ENCODE peak calls at places on chromosomes 1 and 21, in seven cellular contexts. One of them, this sample, is unnamed.

GRCh38 chr1:101371259-101371658 is 134.4 kb downstream of the S1PR1 start:
- DNase-seq in Right ventricle myocardium superior: no peak
- DNase-seq in A172: peak; percentile 86
- DNase-seq in activated CD8-positive, alpha-beta memory T cell treated with anti-CD3 and anti-CD28 coated beads for 48 hours: no peak
- DNase-seq in NCI-H1417: no peak
- DNase-seq in activated T-helper 1 cell treated with anti-CD3 and anti-CD28 coated beads, Interleukin-12 subunit alpha, Interleukin-12 subunit beta, Interleukin-2, Interleukin-4 antibody, amounts not matched to agents 30 ng/mL and 10 ng/mL and 1 ng/mL, durations not matched to agents 14 hours and 24 hours and 36 hours: peak; percentile 33
- DNase-seq in NCI-H1436 treated with DMSO at 0.1 percent for 48 hours: no peak
- DNase-seq in this sample: peak; percentile 82

GRCh38 chr1:19384772-19385187 is 72.7 kb downstream of the SLC66A1 start:
- DNase-seq in Right ventricle myocardium superior: no peak
- DNase-seq in A172: no peak
- DNase-seq in activated CD8-positive, alpha-beta memory T cell treated with anti-CD3 and anti-CD28 coated beads for 48 hours: no peak
- DNase-seq in NCI-H1417: no peak
- DNase-seq in activated T-helper 1 cell treated with anti-CD3 and anti-CD28 coated beads, Interleukin-12 subunit alpha, Interleukin-12 subunit beta, Interleukin-2, Interleukin-4 antibody, amounts not matched to agents 30 ng/mL and 10 ng/mL and 1 ng/mL, durations not matched to agents 14 hours and 24 hours and 36 hours: no peak
- DNase-seq in NCI-H1436 treated with DMSO at 0.1 percent for 48 hours: no peak
- DNase-seq in this sample: no peak

GRCh38 chr1:225772323-225772768 is 5.3 kb upstream of the SRP9 start:
- DNase-seq in Right ventricle myocardium superior: peak; percentile 84
- DNase-seq in A172: peak; percentile 91
- DNase-seq in activated CD8-positive, alpha-beta memory T cell treated with anti-CD3 and anti-CD28 coated beads for 48 hours: no peak
- DNase-seq in NCI-H1417: peak; percentile 76
- DNase-seq in activated T-helper 1 cell treated with anti-CD3 and anti-CD28 coated beads, Interleukin-12 subunit alpha, Interleukin-12 subunit beta, Interleukin-2, Interleukin-4 antibody, amounts not matched to agents 30 ng/mL and 10 ng/mL and 1 ng/mL, durations not matched to agents 14 hours and 24 hours and 36 hours: no peak
- DNase-seq in NCI-H1436 treated with DMSO at 0.1 percent for 48 hours: peak; percentile 82
- DNase-seq in this sample: peak; percentile 53

GRCh38 chr1:162587761-162588260 is 26.3 kb downstream of the UAP1 start:
- DNase-seq in Right ventricle myocardium superior: no peak
- DNase-seq in A172: no peak
- DNase-seq in activated CD8-positive, alpha-beta memory T cell treated with anti-CD3 and anti-CD28 coated beads for 48 hours: no peak
- DNase-seq in NCI-H1417: no peak
- DNase-seq in activated T-helper 1 cell treated with anti-CD3 and anti-CD28 coated beads, Interleukin-12 subunit alpha, Interleukin-12 subunit beta, Interleukin-2, Interleukin-4 antibody, amounts not matched to agents 30 ng/mL and 10 ng/mL and 1 ng/mL, durations not matched to agents 14 hours and 24 hours and 36 hours: no peak
- DNase-seq in NCI-H1436 treated with DMSO at 0.1 percent for 48 hours: no peak
- DNase-seq in this sample: no peak

GRCh38 chr1:100989306-100990077 is 36.1 kb downstream of the DPH5 start:
- DNase-seq in Right ventricle myocardium superior: no peak
- DNase-seq in A172: peak; percentile 53
- DNase-seq in activated CD8-positive, alpha-beta memory T cell treated with anti-CD3 and anti-CD28 coated beads for 48 hours: no peak
- DNase-seq in NCI-H1417: no peak
- DNase-seq in activated T-helper 1 cell treated with anti-CD3 and anti-CD28 coated beads, Interleukin-12 subunit alpha, Interleukin-12 subunit beta, Interleukin-2, Interleukin-4 antibody, amounts not matched to agents 30 ng/mL and 10 ng/mL and 1 ng/mL, durations not matched to agents 14 hours and 24 hours and 36 hours: no peak
- DNase-seq in NCI-H1436 treated with DMSO at 0.1 percent for 48 hours: no peak
- DNase-seq in this sample: peak; percentile 44

GRCh38 chr21:35204850-35205564 is 155.9 kb upstream of the RUNX1 start:
- DNase-seq in Right ventricle myocardium superior: peak; percentile 81
- DNase-seq in A172: peak; percentile 92
- DNase-seq in activated CD8-positive, alpha-beta memory T cell treated with anti-CD3 and anti-CD28 coated beads for 48 hours: no peak
- DNase-seq in NCI-H1417: no peak
- DNase-seq in activated T-helper 1 cell treated with anti-CD3 and anti-CD28 coated beads, Interleukin-12 subunit alpha, Interleukin-12 subunit beta, Interleukin-2, Interleukin-4 antibody, amounts not matched to agents 30 ng/mL and 10 ng/mL and 1 ng/mL, durations not matched to agents 14 hours and 24 hours and 36 hours: no peak
- DNase-seq in NCI-H1436 treated with DMSO at 0.1 percent for 48 hours: no peak
- DNase-seq in this sample: no peak

GRCh38 chr21:32096411-32096810 is 182.4 kb downstream of the MIS18A start:
- DNase-seq in Right ventricle myocardium superior: no peak
- DNase-seq in A172: peak; percentile 18
- DNase-seq in activated CD8-positive, alpha-beta memory T cell treated with anti-CD3 and anti-CD28 coated beads for 48 hours: no peak
- DNase-seq in NCI-H1417: peak; percentile 14
- DNase-seq in activated T-helper 1 cell treated with anti-CD3 and anti-CD28 coated beads, Interleukin-12 subunit alpha, Interleukin-12 subunit beta, Interleukin-2, Interleukin-4 antibody, amounts not matched to agents 30 ng/mL and 10 ng/mL and 1 ng/mL, durations not matched to agents 14 hours and 24 hours and 36 hours: no peak
- DNase-seq in NCI-H1436 treated with DMSO at 0.1 percent for 48 hours: no peak
- DNase-seq in this sample: no peak

GRCh38 chr1:153538315-153538821 is 2.4 kb downstream of the S100A5 start:
- DNase-seq in Right ventricle myocardium superior: no peak
- DNase-seq in A172: no peak
- DNase-seq in activated CD8-positive, alpha-beta memory T cell treated with anti-CD3 and anti-CD28 coated beads for 48 hours: no peak
- DNase-seq in NCI-H1417: peak; percentile 18
- DNase-seq in activated T-helper 1 cell treated with anti-CD3 and anti-CD28 coated beads, Interleukin-12 subunit alpha, Interleukin-12 subunit beta, Interleukin-2, Interleukin-4 antibody, amounts not matched to agents 30 ng/mL and 10 ng/mL and 1 ng/mL, durations not matched to agents 14 hours and 24 hours and 36 hours: no peak
- DNase-seq in NCI-H1436 treated with DMSO at 0.1 percent for 48 hours: peak; percentile 39
- DNase-seq in this sample: no peak

GRCh38 chr1:23804183-23804582 is 3.6 kb upstream of the GALE start:
- DNase-seq in Right ventricle myocardium superior: no peak
- DNase-seq in A172: no peak
- DNase-seq in activated CD8-positive, alpha-beta memory T cell treated with anti-CD3 and anti-CD28 coated beads for 48 hours: no peak
- DNase-seq in NCI-H1417: no peak
- DNase-seq in activated T-helper 1 cell treated with anti-CD3 and anti-CD28 coated beads, Interleukin-12 subunit alpha, Interleukin-12 subunit beta, Interleukin-2, Interleukin-4 antibody, amounts not matched to agents 30 ng/mL and 10 ng/mL and 1 ng/mL, durations not matched to agents 14 hours and 24 hours and 36 hours: no peak
- DNase-seq in NCI-H1436 treated with DMSO at 0.1 percent for 48 hours: no peak
- DNase-seq in this sample: no peak

GRCh38 chr1:43786975-43787374 is 79.6 kb downstream of the ST3GAL3 start:
- DNase-seq in Right ventricle myocardium superior: no peak
- DNase-seq in A172: no peak
- DNase-seq in activated CD8-positive, alpha-beta memory T cell treated with anti-CD3 and anti-CD28 coated beads for 48 hours: no peak
- DNase-seq in NCI-H1417: no peak
- DNase-seq in activated T-helper 1 cell treated with anti-CD3 and anti-CD28 coated beads, Interleukin-12 subunit alpha, Interleukin-12 subunit beta, Interleukin-2, Interleukin-4 antibody, amounts not matched to agents 30 ng/mL and 10 ng/mL and 1 ng/mL, durations not matched to agents 14 hours and 24 hours and 36 hours: no peak
- DNase-seq in NCI-H1436 treated with DMSO at 0.1 percent for 48 hours: no peak
- DNase-seq in this sample: no peak

GRCh38 chr1:204752688-204753040 is 67.1 kb upstream of the LRRN2 start:
- DNase-seq in Right ventricle myocardium superior: no peak
- DNase-seq in A172: no peak
- DNase-seq in activated CD8-positive, alpha-beta memory T cell treated with anti-CD3 and anti-CD28 coated beads for 48 hours: no peak
- DNase-seq in NCI-H1417: no peak
- DNase-seq in activated T-helper 1 cell treated with anti-CD3 and anti-CD28 coated beads, Interleukin-12 subunit alpha, Interleukin-12 subunit beta, Interleukin-2, Interleukin-4 antibody, amounts not matched to agents 30 ng/mL and 10 ng/mL and 1 ng/mL, durations not matched to agents 14 hours and 24 hours and 36 hours: no peak
- DNase-seq in NCI-H1436 treated with DMSO at 0.1 percent for 48 hours: no peak
- DNase-seq in this sample: no peak

GRCh38 chr1:87959236-87959635 is 630.6 kb downstream of the LMO4 start:
- DNase-seq in Right ventricle myocardium superior: no peak
- DNase-seq in A172: no peak
- DNase-seq in activated CD8-positive, alpha-beta memory T cell treated with anti-CD3 and anti-CD28 coated beads for 48 hours: no peak
- DNase-seq in NCI-H1417: no peak
- DNase-seq in activated T-helper 1 cell treated with anti-CD3 and anti-CD28 coated beads, Interleukin-12 subunit alpha, Interleukin-12 subunit beta, Interleukin-2, Interleukin-4 antibody, amounts not matched to agents 30 ng/mL and 10 ng/mL and 1 ng/mL, durations not matched to agents 14 hours and 24 hours and 36 hours: no peak
- DNase-seq in NCI-H1436 treated with DMSO at 0.1 percent for 48 hours: no peak
- DNase-seq in this sample: no peak

GRCh38 chr21:33265664-33266049 is 510 bp upstream of the IL10RB start:
- DNase-seq in Right ventricle myocardium superior: peak; percentile 73
- DNase-seq in A172: no peak
- DNase-seq in activated CD8-positive, alpha-beta memory T cell treated with anti-CD3 and anti-CD28 coated beads for 48 hours: no peak
- DNase-seq in NCI-H1417: no peak
- DNase-seq in activated T-helper 1 cell treated with anti-CD3 and anti-CD28 coated beads, Interleukin-12 subunit alpha, Interleukin-12 subunit beta, Interleukin-2, Interleukin-4 antibody, amounts not matched to agents 30 ng/mL and 10 ng/mL and 1 ng/mL, durations not matched to agents 14 hours and 24 hours and 36 hours: no peak
- DNase-seq in NCI-H1436 treated with DMSO at 0.1 percent for 48 hours: no peak
- DNase-seq in this sample: no peak

GRCh38 chr1:48776400-48777218 is at the start of gene BEND5:
- DNase-seq in Right ventricle myocardium superior: peak; percentile 72
- DNase-seq in A172: no peak
- DNase-seq in activated CD8-positive, alpha-beta memory T cell treated with anti-CD3 and anti-CD28 coated beads for 48 hours: peak; percentile 4
- DNase-seq in NCI-H1417: peak; percentile 87
- DNase-seq in activated T-helper 1 cell treated with anti-CD3 and anti-CD28 coated beads, Interleukin-12 subunit alpha, Interleukin-12 subunit beta, Interleukin-2, Interleukin-4 antibody, amounts not matched to agents 30 ng/mL and 10 ng/mL and 1 ng/mL, durations not matched to agents 14 hours and 24 hours and 36 hours: peak; percentile 33
- DNase-seq in NCI-H1436 treated with DMSO at 0.1 percent for 48 hours: peak; percentile 31
- DNase-seq in this sample: no peak

GRCh38 chr1:174812026-174812425 is 187.7 kb upstream of the CACYBP start:
- DNase-seq in Right ventricle myocardium superior: no peak
- DNase-seq in A172: no peak
- DNase-seq in activated CD8-positive, alpha-beta memory T cell treated with anti-CD3 and anti-CD28 coated beads for 48 hours: no peak
- DNase-seq in NCI-H1417: no peak
- DNase-seq in activated T-helper 1 cell treated with anti-CD3 and anti-CD28 coated beads, Interleukin-12 subunit alpha, Interleukin-12 subunit beta, Interleukin-2, Interleukin-4 antibody, amounts not matched to agents 30 ng/mL and 10 ng/mL and 1 ng/mL, durations not matched to agents 14 hours and 24 hours and 36 hours: no peak
- DNase-seq in NCI-H1436 treated with DMSO at 0.1 percent for 48 hours: no peak
- DNase-seq in this sample: no peak

GRCh38 chr1:39354572-39354971 is 136.9 kb upstream of the BMP8A start:
- DNase-seq in Right ventricle myocardium superior: no peak
- DNase-seq in A172: no peak
- DNase-seq in activated CD8-positive, alpha-beta memory T cell treated with anti-CD3 and anti-CD28 coated beads for 48 hours: no peak
- DNase-seq in NCI-H1417: no peak
- DNase-seq in activated T-helper 1 cell treated with anti-CD3 and anti-CD28 coated beads, Interleukin-12 subunit alpha, Interleukin-12 subunit beta, Interleukin-2, Interleukin-4 antibody, amounts not matched to agents 30 ng/mL and 10 ng/mL and 1 ng/mL, durations not matched to agents 14 hours and 24 hours and 36 hours: no peak
- DNase-seq in NCI-H1436 treated with DMSO at 0.1 percent for 48 hours: no peak
- DNase-seq in this sample: no peak

GRCh38 chr1:201750934-201751333 is 78.0 kb upstream of the IPO9 start:
- DNase-seq in Right ventricle myocardium superior: no peak
- DNase-seq in A172: peak; percentile 61
- DNase-seq in activated CD8-positive, alpha-beta memory T cell treated with anti-CD3 and anti-CD28 coated beads for 48 hours: no peak
- DNase-seq in NCI-H1417: no peak
- DNase-seq in activated T-helper 1 cell treated with anti-CD3 and anti-CD28 coated beads, Interleukin-12 subunit alpha, Interleukin-12 subunit beta, Interleukin-2, Interleukin-4 antibody, amounts not matched to agents 30 ng/mL and 10 ng/mL and 1 ng/mL, durations not matched to agents 14 hours and 24 hours and 36 hours: no peak
- DNase-seq in NCI-H1436 treated with DMSO at 0.1 percent for 48 hours: no peak
- DNase-seq in this sample: peak; percentile 71

GRCh38 chr1:174258148-174258550 is 98.8 kb downstream of the RABGAP1L start:
- DNase-seq in Right ventricle myocardium superior: no peak
- DNase-seq in A172: peak; percentile 70
- DNase-seq in activated CD8-positive, alpha-beta memory T cell treated with anti-CD3 and anti-CD28 coated beads for 48 hours: no peak
- DNase-seq in NCI-H1417: peak; percentile 20
- DNase-seq in activated T-helper 1 cell treated with anti-CD3 and anti-CD28 coated beads, Interleukin-12 subunit alpha, Interleukin-12 subunit beta, Interleukin-2, Interleukin-4 antibody, amounts not matched to agents 30 ng/mL and 10 ng/mL and 1 ng/mL, durations not matched to agents 14 hours and 24 hours and 36 hours: peak; percentile 6
- DNase-seq in NCI-H1436 treated with DMSO at 0.1 percent for 48 hours: no peak
- DNase-seq in this sample: peak; percentile 9

GRCh38 chr21:10521091-10521598 is at the start of gene TPTE:
- DNase-seq in Right ventricle myocardium superior: no peak
- DNase-seq in A172: no peak
- DNase-seq in activated CD8-positive, alpha-beta memory T cell treated with anti-CD3 and anti-CD28 coated beads for 48 hours: no peak
- DNase-seq in NCI-H1417: no peak
- DNase-seq in activated T-helper 1 cell treated with anti-CD3 and anti-CD28 coated beads, Interleukin-12 subunit alpha, Interleukin-12 subunit beta, Interleukin-2, Interleukin-4 antibody, amounts not matched to agents 30 ng/mL and 10 ng/mL and 1 ng/mL, durations not matched to agents 14 hours and 24 hours and 36 hours: no peak
- DNase-seq in NCI-H1436 treated with DMSO at 0.1 percent for 48 hours: no peak
- DNase-seq in this sample: no peak

GRCh38 chr1:218365600-218365999 is 20.5 kb downstream of the TGFB2 start:
- DNase-seq in Right ventricle myocardium superior: no peak
- DNase-seq in A172: no peak
- DNase-seq in activated CD8-positive, alpha-beta memory T cell treated with anti-CD3 and anti-CD28 coated beads for 48 hours: no peak
- DNase-seq in NCI-H1417: no peak
- DNase-seq in activated T-helper 1 cell treated with anti-CD3 and anti-CD28 coated beads, Interleukin-12 subunit alpha, Interleukin-12 subunit beta, Interleukin-2, Interleukin-4 antibody, amounts not matched to agents 30 ng/mL and 10 ng/mL and 1 ng/mL, durations not matched to agents 14 hours and 24 hours and 36 hours: no peak
- DNase-seq in NCI-H1436 treated with DMSO at 0.1 percent for 48 hours: no peak
- DNase-seq in this sample: no peak

GRCh38 chr1:207619833-207620572 is 24.9 kb upstream of the CR1L start:
- DNase-seq in Right ventricle myocardium superior: no peak
- DNase-seq in A172: peak; percentile 43
- DNase-seq in activated CD8-positive, alpha-beta memory T cell treated with anti-CD3 and anti-CD28 coated beads for 48 hours: no peak
- DNase-seq in NCI-H1417: peak; percentile 22
- DNase-seq in activated T-helper 1 cell treated with anti-CD3 and anti-CD28 coated beads, Interleukin-12 subunit alpha, Interleukin-12 subunit beta, Interleukin-2, Interleukin-4 antibody, amounts not matched to agents 30 ng/mL and 10 ng/mL and 1 ng/mL, durations not matched to agents 14 hours and 24 hours and 36 hours: no peak
- DNase-seq in NCI-H1436 treated with DMSO at 0.1 percent for 48 hours: peak; percentile 42
- DNase-seq in this sample: no peak

GRCh38 chr1:26234644-26235384 is 814 bp downstream of the CEP85 start:
- DNase-seq in Right ventricle myocardium superior: no peak
- DNase-seq in A172: peak; percentile 8
- DNase-seq in activated CD8-positive, alpha-beta memory T cell treated with anti-CD3 and anti-CD28 coated beads for 48 hours: no peak
- DNase-seq in NCI-H1417: no peak
- DNase-seq in activated T-helper 1 cell treated with anti-CD3 and anti-CD28 coated beads, Interleukin-12 subunit alpha, Interleukin-12 subunit beta, Interleukin-2, Interleukin-4 antibody, amounts not matched to agents 30 ng/mL and 10 ng/mL and 1 ng/mL, durations not matched to agents 14 hours and 24 hours and 36 hours: no peak
- DNase-seq in NCI-H1436 treated with DMSO at 0.1 percent for 48 hours: no peak
- DNase-seq in this sample: peak; percentile 6

GRCh38 chr1:182629674-182630073 is 25.5 kb upstream of the RGS16 start:
- DNase-seq in Right ventricle myocardium superior: no peak
- DNase-seq in A172: peak; percentile 42
- DNase-seq in activated CD8-positive, alpha-beta memory T cell treated with anti-CD3 and anti-CD28 coated beads for 48 hours: peak; percentile 73
- DNase-seq in NCI-H1417: no peak
- DNase-seq in activated T-helper 1 cell treated with anti-CD3 and anti-CD28 coated beads, Interleukin-12 subunit alpha, Interleukin-12 subunit beta, Interleukin-2, Interleukin-4 antibody, amounts not matched to agents 30 ng/mL and 10 ng/mL and 1 ng/mL, durations not matched to agents 14 hours and 24 hours and 36 hours: peak; percentile 30
- DNase-seq in NCI-H1436 treated with DMSO at 0.1 percent for 48 hours: no peak
- DNase-seq in this sample: no peak

GRCh38 chr1:244066954-244067716 is 16.1 kb downstream of the ZBTB18 start:
- DNase-seq in Right ventricle myocardium superior: no peak
- DNase-seq in A172: no peak
- DNase-seq in activated CD8-positive, alpha-beta memory T cell treated with anti-CD3 and anti-CD28 coated beads for 48 hours: no peak
- DNase-seq in NCI-H1417: no peak
- DNase-seq in activated T-helper 1 cell treated with anti-CD3 and anti-CD28 coated beads, Interleukin-12 subunit alpha, Interleukin-12 subunit beta, Interleukin-2, Interleukin-4 antibody, amounts not matched to agents 30 ng/mL and 10 ng/mL and 1 ng/mL, durations not matched to agents 14 hours and 24 hours and 36 hours: no peak
- DNase-seq in NCI-H1436 treated with DMSO at 0.1 percent for 48 hours: no peak
- DNase-seq in this sample: no peak

GRCh38 chr1:78702426-78702825 is 52.8 kb downstream of the IFI44 start:
- DNase-seq in Right ventricle myocardium superior: no peak
- DNase-seq in A172: no peak
- DNase-seq in activated CD8-positive, alpha-beta memory T cell treated with anti-CD3 and anti-CD28 coated beads for 48 hours: no peak
- DNase-seq in NCI-H1417: no peak
- DNase-seq in activated T-helper 1 cell treated with anti-CD3 and anti-CD28 coated beads, Interleukin-12 subunit alpha, Interleukin-12 subunit beta, Interleukin-2, Interleukin-4 antibody, amounts not matched to agents 30 ng/mL and 10 ng/mL and 1 ng/mL, durations not matched to agents 14 hours and 24 hours and 36 hours: no peak
- DNase-seq in NCI-H1436 treated with DMSO at 0.1 percent for 48 hours: no peak
- DNase-seq in this sample: no peak

GRCh38 chr1:181396171-181396670 is 87.1 kb upstream of the CACNA1E start:
- DNase-seq in Right ventricle myocardium superior: no peak
- DNase-seq in A172: no peak
- DNase-seq in activated CD8-positive, alpha-beta memory T cell treated with anti-CD3 and anti-CD28 coated beads for 48 hours: no peak
- DNase-seq in NCI-H1417: no peak
- DNase-seq in activated T-helper 1 cell treated with anti-CD3 and anti-CD28 coated beads, Interleukin-12 subunit alpha, Interleukin-12 subunit beta, Interleukin-2, Interleukin-4 antibody, amounts not matched to agents 30 ng/mL and 10 ng/mL and 1 ng/mL, durations not matched to agents 14 hours and 24 hours and 36 hours: peak; percentile 41
- DNase-seq in NCI-H1436 treated with DMSO at 0.1 percent for 48 hours: no peak
- DNase-seq in this sample: no peak

GRCh38 chr1:171984262-171984661 is 143.0 kb downstream of the DNM3 start:
- DNase-seq in Right ventricle myocardium superior: peak; percentile 39
- DNase-seq in A172: no peak
- DNase-seq in activated CD8-positive, alpha-beta memory T cell treated with anti-CD3 and anti-CD28 coated beads for 48 hours: no peak
- DNase-seq in NCI-H1417: no peak
- DNase-seq in activated T-helper 1 cell treated with anti-CD3 and anti-CD28 coated beads, Interleukin-12 subunit alpha, Interleukin-12 subunit beta, Interleukin-2, Interleukin-4 antibody, amounts not matched to agents 30 ng/mL and 10 ng/mL and 1 ng/mL, durations not matched to agents 14 hours and 24 hours and 36 hours: no peak
- DNase-seq in NCI-H1436 treated with DMSO at 0.1 percent for 48 hours: no peak
- DNase-seq in this sample: no peak

GRCh38 chr1:119040906-119041305 is 52.8 kb upstream of the TBX15 start:
- DNase-seq in Right ventricle myocardium superior: peak; percentile 54
- DNase-seq in A172: no peak
- DNase-seq in activated CD8-positive, alpha-beta memory T cell treated with anti-CD3 and anti-CD28 coated beads for 48 hours: no peak
- DNase-seq in NCI-H1417: no peak
- DNase-seq in activated T-helper 1 cell treated with anti-CD3 and anti-CD28 coated beads, Interleukin-12 subunit alpha, Interleukin-12 subunit beta, Interleukin-2, Interleukin-4 antibody, amounts not matched to agents 30 ng/mL and 10 ng/mL and 1 ng/mL, durations not matched to agents 14 hours and 24 hours and 36 hours: no peak
- DNase-seq in NCI-H1436 treated with DMSO at 0.1 percent for 48 hours: no peak
- DNase-seq in this sample: no peak

GRCh38 chr1:65958561-65959350 is 166.1 kb downstream of the PDE4B start:
- DNase-seq in Right ventricle myocardium superior: peak; percentile 47
- DNase-seq in A172: peak; percentile 35
- DNase-seq in activated CD8-positive, alpha-beta memory T cell treated with anti-CD3 and anti-CD28 coated beads for 48 hours: no peak
- DNase-seq in NCI-H1417: peak; percentile 25
- DNase-seq in activated T-helper 1 cell treated with anti-CD3 and anti-CD28 coated beads, Interleukin-12 subunit alpha, Interleukin-12 subunit beta, Interleukin-2, Interleukin-4 antibody, amounts not matched to agents 30 ng/mL and 10 ng/mL and 1 ng/mL, durations not matched to agents 14 hours and 24 hours and 36 hours: peak; percentile 10
- DNase-seq in NCI-H1436 treated with DMSO at 0.1 percent for 48 hours: no peak
- DNase-seq in this sample: peak; percentile 40

GRCh38 chr1:204883405-204883804 is 12.7 kb downstream of the NFASC start:
- DNase-seq in Right ventricle myocardium superior: no peak
- DNase-seq in A172: no peak
- DNase-seq in activated CD8-positive, alpha-beta memory T cell treated with anti-CD3 and anti-CD28 coated beads for 48 hours: no peak
- DNase-seq in NCI-H1417: no peak
- DNase-seq in activated T-helper 1 cell treated with anti-CD3 and anti-CD28 coated beads, Interleukin-12 subunit alpha, Interleukin-12 subunit beta, Interleukin-2, Interleukin-4 antibody, amounts not matched to agents 30 ng/mL and 10 ng/mL and 1 ng/mL, durations not matched to agents 14 hours and 24 hours and 36 hours: no peak
- DNase-seq in NCI-H1436 treated with DMSO at 0.1 percent for 48 hours: no peak
- DNase-seq in this sample: no peak

GRCh38 chr1:20486457-20487235 is 636 bp upstream of the CAMK2N1 start:
- DNase-seq in Right ventricle myocardium superior: peak; percentile 84
- DNase-seq in A172: no peak
- DNase-seq in activated CD8-positive, alpha-beta memory T cell treated with anti-CD3 and anti-CD28 coated beads for 48 hours: no peak
- DNase-seq in NCI-H1417: peak; percentile 96
- DNase-seq in activated T-helper 1 cell treated with anti-CD3 and anti-CD28 coated beads, Interleukin-12 subunit alpha, Interleukin-12 subunit beta, Interleukin-2, Interleukin-4 antibody, amounts not matched to agents 30 ng/mL and 10 ng/mL and 1 ng/mL, durations not matched to agents 14 hours and 24 hours and 36 hours: no peak
- DNase-seq in NCI-H1436 treated with DMSO at 0.1 percent for 48 hours: no peak
- DNase-seq in this sample: no peak

GRCh38 chr1:151159373-151159772 is 2.9 kb downstream of the TNFAIP8L2 start:
- DNase-seq in Right ventricle myocardium superior: no peak
- DNase-seq in A172: no peak
- DNase-seq in activated CD8-positive, alpha-beta memory T cell treated with anti-CD3 and anti-CD28 coated beads for 48 hours: no peak
- DNase-seq in NCI-H1417: no peak
- DNase-seq in activated T-helper 1 cell treated with anti-CD3 and anti-CD28 coated beads, Interleukin-12 subunit alpha, Interleukin-12 subunit beta, Interleukin-2, Interleukin-4 antibody, amounts not matched to agents 30 ng/mL and 10 ng/mL and 1 ng/mL, durations not matched to agents 14 hours and 24 hours and 36 hours: no peak
- DNase-seq in NCI-H1436 treated with DMSO at 0.1 percent for 48 hours: no peak
- DNase-seq in this sample: no peak

GRCh38 chr1:79197421-79197820 is 190.9 kb upstream of the ADGRL4 start:
- DNase-seq in Right ventricle myocardium superior: no peak
- DNase-seq in A172: peak; percentile 4
- DNase-seq in activated CD8-positive, alpha-beta memory T cell treated with anti-CD3 and anti-CD28 coated beads for 48 hours: no peak
- DNase-seq in NCI-H1417: no peak
- DNase-seq in activated T-helper 1 cell treated with anti-CD3 and anti-CD28 coated beads, Interleukin-12 subunit alpha, Interleukin-12 subunit beta, Interleukin-2, Interleukin-4 antibody, amounts not matched to agents 30 ng/mL and 10 ng/mL and 1 ng/mL, durations not matched to agents 14 hours and 24 hours and 36 hours: no peak
- DNase-seq in NCI-H1436 treated with DMSO at 0.1 percent for 48 hours: no peak
- DNase-seq in this sample: no peak

GRCh38 chr1:201137579-201138310 is 10.8 kb upstream of the ASCL5 start:
- DNase-seq in Right ventricle myocardium superior: peak; percentile 79
- DNase-seq in A172: peak; percentile 95
- DNase-seq in activated CD8-positive, alpha-beta memory T cell treated with anti-CD3 and anti-CD28 coated beads for 48 hours: no peak
- DNase-seq in NCI-H1417: no peak
- DNase-seq in activated T-helper 1 cell treated with anti-CD3 and anti-CD28 coated beads, Interleukin-12 subunit alpha, Interleukin-12 subunit beta, Interleukin-2, Interleukin-4 antibody, amounts not matched to agents 30 ng/mL and 10 ng/mL and 1 ng/mL, durations not matched to agents 14 hours and 24 hours and 36 hours: no peak
- DNase-seq in NCI-H1436 treated with DMSO at 0.1 percent for 48 hours: no peak
- DNase-seq in this sample: no peak

GRCh38 chr21:17711896-17712295 is 99.2 kb upstream of the BTG3 start:
- DNase-seq in Right ventricle myocardium superior: no peak
- DNase-seq in A172: no peak
- DNase-seq in activated CD8-positive, alpha-beta memory T cell treated with anti-CD3 and anti-CD28 coated beads for 48 hours: no peak
- DNase-seq in NCI-H1417: no peak
- DNase-seq in activated T-helper 1 cell treated with anti-CD3 and anti-CD28 coated beads, Interleukin-12 subunit alpha, Interleukin-12 subunit beta, Interleukin-2, Interleukin-4 antibody, amounts not matched to agents 30 ng/mL and 10 ng/mL and 1 ng/mL, durations not matched to agents 14 hours and 24 hours and 36 hours: no peak
- DNase-seq in NCI-H1436 treated with DMSO at 0.1 percent for 48 hours: no peak
- DNase-seq in this sample: no peak

GRCh38 chr1:212791261-212791675 is 309 bp downstream of the NSL1 start:
- DNase-seq in Right ventricle myocardium superior: no peak
- DNase-seq in A172: peak; percentile 71
- DNase-seq in activated CD8-positive, alpha-beta memory T cell treated with anti-CD3 and anti-CD28 coated beads for 48 hours: no peak
- DNase-seq in NCI-H1417: no peak
- DNase-seq in activated T-helper 1 cell treated with anti-CD3 and anti-CD28 coated beads, Interleukin-12 subunit alpha, Interleukin-12 subunit beta, Interleukin-2, Interleukin-4 antibody, amounts not matched to agents 30 ng/mL and 10 ng/mL and 1 ng/mL, durations not matched to agents 14 hours and 24 hours and 36 hours: no peak
- DNase-seq in NCI-H1436 treated with DMSO at 0.1 percent for 48 hours: peak; percentile 27
- DNase-seq in this sample: no peak

This sample was measured in HS-5.